ENCODE peak calls at places on chromosomes 5 and 9, in six cellular contexts. M is neural progenitor cell; G is CD8-positive, alpha-beta T cell; D is astrocyte; A is tibial artery; Y is pancreas. N is an unnamed sample.
A peak's percentile ranks its signal among the peaks of the same experiment; 100 is the strongest.

GRCh38 chr5:65186646-65187227 is 295.0 kb downstream of the ADAMTS6 start:
- DNase-seq in Y (no peak), G (no peak), D (peak; percentile 71), A (no peak), M (no peak), N (no peak)

GRCh38 chr9:109329274-109330258 is 8.7 kb upstream of the EPB41L4B start:
- DNase-seq in Y (peak; percentile 94), D (peak; percentile 78), M (no peak), G (no peak), A (no peak), N (peak; percentile 56)

GRCh38 chr9:136643596-136644342 is 18.9 kb upstream of the EGFL7 start:
- DNase-seq in D (no peak), A (peak; percentile 65), M (peak; percentile 45), Y (no peak), G (no peak), N (no peak)

GRCh38 chr9:92299116-92299515 is 5.6 kb upstream of the IARS1 start:
- DNase-seq in Y (no peak), G (no peak), D (no peak), A (no peak), M (no peak), N (no peak)

GRCh38 chr9:78366827-78367226 is 69.9 kb downstream of the PSAT1 start:
- DNase-seq in D (peak; percentile 63), M (peak; percentile 54), A (no peak), Y (no peak), G (no peak), N (no peak)

GRCh38 chr9:106930477-106930876 is 67.5 kb downstream of the ZNF462 start:
- DNase-seq in G (no peak), A (no peak), D (no peak), Y (no peak), M (no peak), N (no peak)

GRCh38 chr5:54760182-54760935 is 225.0 kb downstream of the ESM1 start:
- DNase-seq in Y (no peak), M (no peak), A (no peak), G (no peak), D (no peak), N (no peak)

GRCh38 chr5:112228672-112229071 is 190.4 kb downstream of the EPB41L4A start:
- DNase-seq in M (no peak), D (peak; percentile 57), A (peak; percentile 86), Y (peak; percentile 92), G (no peak), N (peak; percentile 95)

GRCh38 chr9:125325821-125326220 is 64.2 kb downstream of the GAPVD1 start:
- DNase-seq in M (no peak), A (no peak), D (no peak), G (no peak), Y (no peak), N (no peak)

GRCh38 chr9:126377521-126377920 is 50.9 kb downstream of the MVB12B start:
- DNase-seq in M (no peak), G (no peak), D (no peak), Y (no peak), A (no peak), N (no peak)

DNA sequence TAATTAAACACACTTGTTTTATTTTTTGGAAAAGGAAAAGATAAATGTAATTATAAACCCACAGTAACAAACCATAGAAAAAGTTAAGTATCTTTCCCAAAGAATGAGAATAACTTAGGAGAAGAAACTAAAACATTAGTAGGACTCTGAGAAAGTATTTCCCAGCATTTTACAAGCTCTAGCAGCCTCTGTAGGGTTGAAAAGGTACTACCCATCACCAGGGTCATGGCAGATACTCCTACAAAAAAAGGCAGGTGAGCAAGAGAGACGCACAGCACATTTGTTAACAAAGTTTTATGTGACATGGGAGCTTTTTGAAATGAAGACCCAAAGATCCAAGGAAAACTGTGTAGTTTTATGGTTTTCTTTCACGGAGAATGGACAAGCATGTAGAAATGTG is 77.7 kb upstream of the FAM169A start:
- DNase-seq in Y (no peak), G (no peak), M (peak; percentile 20), A (no peak), D (no peak), N (no peak)
- TF ChIP-seq CTCF in Y (no peak), G (peak; percentile 22), M (peak; percentile 39), A (no peak), D (peak; percentile 21), N (no peak)

DNA sequence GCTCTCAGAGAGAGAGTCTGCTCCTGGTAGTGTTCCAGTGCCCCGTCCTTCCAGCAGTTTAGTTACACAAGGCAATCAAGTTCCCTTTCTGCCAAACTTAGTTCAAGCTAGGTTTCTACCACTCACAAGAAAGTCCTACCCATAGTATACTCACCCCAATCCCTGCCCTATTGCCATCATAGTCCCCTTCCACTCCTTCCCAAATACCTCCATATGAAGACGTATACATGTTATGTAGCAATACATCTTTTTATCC is 65.4 kb downstream of the CDK5RAP2 start:
- DNase-seq in A (no peak), Y (no peak), M (no peak), G (no peak), D (no peak), N (no peak)
- H3K36me3 ChIP-seq in A (peaks cover 53% of the 10 kb centered on the region), Y (no peaks in the 10 kb centered on the region), M (peaks cover 10% of the 10 kb centered on the region), G (peaks cover 20% of the 10 kb centered on the region), D (peaks cover 16% of the 10 kb centered on the region), N (peaks cover 14% of the 10 kb centered on the region)

DNA sequence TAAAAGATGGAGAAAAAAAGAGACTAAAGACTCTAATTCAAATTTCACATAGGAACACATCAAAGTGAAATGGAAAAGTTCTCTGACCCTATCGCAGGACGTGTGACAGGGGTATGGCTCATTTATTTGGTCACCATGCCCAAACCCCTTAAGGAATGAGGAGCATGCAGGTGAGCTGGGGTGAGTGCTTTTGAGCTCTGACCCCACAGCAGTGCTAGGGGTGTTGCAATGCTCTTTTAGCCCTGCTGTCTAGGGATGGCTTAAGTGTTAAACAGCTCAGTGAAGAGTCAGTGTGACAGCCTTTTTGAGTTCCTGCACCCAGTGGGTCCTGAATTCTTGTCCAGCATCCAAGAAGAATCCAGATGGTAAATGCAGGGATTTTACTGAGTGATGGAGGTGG is 143.0 kb upstream of the ANKRD55 start:
- DNase-seq in D (no peak), Y (no peak), A (no peak), M (no peak), G (no peak), N (no peak)
- H3K9me3 ChIP-seq in D (peaks cover 4% of the 10 kb centered on the region), Y (no peaks in the 10 kb centered on the region), A (peaks cover 8% of the 10 kb centered on the region), M (no peaks in the 10 kb centered on the region), G (no peaks in the 10 kb centered on the region), N (no peaks in the 10 kb centered on the region)

GRCh38 chr9:24614070-24614469 is 68.4 kb upstream of the IZUMO3 start:
- DNase-seq in D (no peak), Y (no peak), M (peak; percentile 57), G (no peak), A (no peak), N (no peak)
- TF ChIP-seq CTCF in D (no peak), Y (no peak), M (peak; percentile 60), G (no peak), A (no peak), N (no peak)

GRCh38 chr5:177338251-177339106 is 13.0 kb downstream of the LMAN2 start:
- DNase-seq in A (no peak), Y (no peak), G (no peak), M (no peak), D (no peak), N (no peak)
- H3K36me3 ChIP-seq in A (peaks cover 42% of the 10 kb centered on the region), Y (no peaks in the 10 kb centered on the region), G (peaks cover 57% of the 10 kb centered on the region), M (no peaks in the 10 kb centered on the region), D (peaks cover 14% of the 10 kb centered on the region), N (peaks cover 15% of the 10 kb centered on the region)

N was measured in lung.